ENCODE peak calls at places on chromosomes 4 and X, in seven cellular contexts. O is GM23338, R is lower lobe of right lung, C is upper lobe of right lung, U is left ventricle myocardium inferior, I is breast epithelium, E is A549. M is an unnamed sample.

GRCh38 chrX:97860206-97860605 is 976.5 kb downstream of the RPA4 start:
- DNase-seq in O (no peak), C (no peak), E (no peak), R (no peak), U (no peak), I (no peak), M (no peak)

GRCh38 chrX:12949927-12950656 is 24.8 kb upstream of the TMSB4X start:
- DNase-seq in I (peak; percentile 86), O (no peak), U (peak; percentile 71), E (no peak), C (peak; percentile 78), R (peak; percentile 82), M (peak; percentile 50)

GRCh38 chrX:122004127-122004526 is 956.7 kb downstream of the GLUD2 start:
- DNase-seq in U (no peak), R (no peak), O (no peak), I (no peak), C (no peak), E (no peak), M (no peak)

GRCh38 chr4:8724436-8725070 is 132.0 kb downstream of the CPZ start:
- DNase-seq in R (peak; percentile 30), E (no peak), U (no peak), O (no peak), C (peak; percentile 54), I (no peak), M (no peak)

GRCh38 chr4:173289351-173289725 is 44.8 kb downstream of the HMGB2 start:
- DNase-seq in U (no peak), C (no peak), O (no peak), E (no peak), R (no peak), I (no peak), M (no peak)

GRCh38 chrX:54930291-54931049 is 9.8 kb downstream of the TRO start:
- DNase-seq in O (no peak), R (no peak), U (no peak), I (no peak), E (no peak), C (no peak), M (no peak)

GRCh38 chr4:97994765-97995465 is 148.4 kb downstream of the STPG2 start:
- DNase-seq in C (no peak), I (no peak), R (no peak), E (no peak), U (no peak), O (no peak), M (no peak)

GRCh38 chr4:7760228-7760627 is 179.4 kb downstream of the AFAP1 start:
- DNase-seq in C (no peak), E (peak; percentile 12), O (no peak), I (no peak), U (no peak), R (peak; percentile 41), M (no peak)

GRCh38 chr4:80016506-80016905 is 56.5 kb downstream of the ANTXR2 start:
- DNase-seq in O (no peak), C (no peak), R (no peak), U (no peak), I (no peak), E (no peak), M (no peak)

GRCh38 chr4:2357821-2358745 is 60.4 kb downstream of the ZFYVE28 start:
- DNase-seq in C (peak; percentile 48), I (no peak), O (no peak), R (peak; percentile 28), E (no peak), U (no peak), M (no peak)

GRCh38 chr4:88791274-88791673 is 93.6 kb upstream of the NAP1L5 start:
- DNase-seq in R (no peak), I (no peak), C (no peak), E (peak; percentile 4), O (peak; percentile 36), U (no peak), M (no peak)

GRCh38 chr4:152258804-152259708 is 276.8 kb downstream of the FBXW7 start:
- DNase-seq in I (no peak), R (no peak), U (no peak), C (no peak), O (no peak), E (peak; percentile 16), M (no peak)

GRCh38 chrX:32448320-32448719 is 763.0 kb downstream of the DMD start:
- DNase-seq in R (no peak), E (no peak), O (peak; percentile 1), C (no peak), U (no peak), I (no peak), M (no peak)

GRCh38 chr4:38762560-38762959 is 20.2 kb downstream of the TLR10 start:
- DNase-seq in O (no peak), E (no peak), I (no peak), R (no peak), C (no peak), U (no peak), M (no peak)

GRCh38 chrX:130413415-130413814 is 11.6 kb downstream of the RBMX2 start:
- DNase-seq in O (no peak), U (no peak), R (no peak), E (no peak), I (no peak), C (no peak), M (no peak)

GRCh38 chr4:68465058-68465457 is 17.8 kb downstream of the TMPRSS11E start:
- DNase-seq in O (no peak), E (no peak), C (no peak), I (no peak), U (no peak), R (no peak), M (no peak)

GRCh38 chrX:11967986-11968385 is 170.3 kb upstream of the FRMPD4 start:
- DNase-seq in U (no peak), I (no peak), R (no peak), O (no peak), C (no peak), E (peak; percentile 73), M (no peak)

GRCh38 chr4:180455226-180455625 is 1788.0 kb upstream of the TENM3 start:
- DNase-seq in O (peak; percentile 74), I (no peak), E (no peak), R (no peak), U (no peak), C (no peak), M (no peak)

GRCh38 chrX:43940811-43941210 is 32.4 kb downstream of the NDP start:
- DNase-seq in O (peak; percentile 20), U (no peak), C (no peak), E (peak; percentile 3), R (no peak), I (no peak), M (no peak)

GRCh38 chr4:37594095-37594494 is 92.1 kb downstream of the RELL1 start:
- DNase-seq in E (no peak), O (no peak), U (no peak), R (no peak), C (no peak), I (no peak), M (no peak)
- TF ChIP-seq CTCF in E (no peak), O (no peak), U (no peak), R (no peak), C (no peak), I (no peak), M (no peak)

DNA sequence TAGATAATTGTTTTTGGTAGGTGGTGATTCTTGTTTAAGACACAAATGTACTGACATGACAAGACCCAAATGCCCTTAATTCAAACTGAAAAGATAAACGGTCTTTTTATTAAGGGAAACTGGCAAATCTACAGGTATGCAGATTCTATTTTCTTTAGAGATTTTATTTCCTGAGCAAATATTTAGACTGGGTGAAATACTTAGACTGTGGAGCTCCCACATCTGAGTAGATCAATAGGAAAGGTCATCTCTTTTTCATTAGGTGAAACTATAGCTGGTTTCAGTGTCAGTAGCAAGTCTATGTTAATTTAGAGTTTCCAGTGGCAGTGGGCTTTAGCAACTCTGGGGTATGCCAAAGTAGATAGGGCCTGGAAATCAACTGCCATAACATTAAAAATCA is 446.7 kb downstream of the FSTL5 start:
- DNase-seq in R (no peak), C (no peak), U (no peak), O (no peak), E (no peak), I (no peak), M (no peak)
- H3K27ac ChIP-seq in R (no peak overlapping the region), C (no peak overlapping the region), U (no peak overlapping the region), O (no peak overlapping the region), E (no peak overlapping the region), I (no peak overlapping the region), M (no peak overlapping the region)

GRCh38 chr4:53010320-53010719 is 148.2 kb downstream of the RASL11B start:
- DNase-seq in R (no peak), C (no peak), O (no peak), E (no peak), I (peak; percentile 31), U (peak; percentile 49), M (no peak)
- H3K4me1 ChIP-seq in R (peaks cover 17% of the 10 kb centered on the region), C (peaks cover 10% of the 10 kb centered on the region), O (no peaks in the 10 kb centered on the region), E (peaks cover 5% of the 10 kb centered on the region), I (no peaks in the 10 kb centered on the region), U (peaks cover 63% of the 10 kb centered on the region), M (peaks cover 56% of the 10 kb centered on the region)

GRCh38 chr4:13881880-13882279 is 254.4 kb upstream of the BOD1L1 start:
- DNase-seq in O (no peak), E (no peak), U (no peak), R (no peak), I (no peak), C (no peak), M (no peak)
- TF ChIP-seq CTCF in O (no peak), E (no peak), U (peak; percentile 41), R (no peak), I (no peak), C (no peak), M (peak; percentile 42)

GRCh38 chr4:10019521-10020051 is 1.7 kb downstream of the SLC2A9 start:
- DNase-seq in O (no peak), I (peak; percentile 51), C (no peak), R (no peak), U (peak; percentile 50), E (no peak), M (peak; percentile 28)
- H3K27ac ChIP-seq in O (no peak overlapping the region), I (peak overlapping the region; percentile 87), C (peak overlapping the region; percentile 86), R (peak overlapping the region; percentile 90), U (peak overlapping the region; percentile 98), E (peak overlapping the region; percentile 80), M (peak overlapping the region; percentile 90)

GRCh38 chr4:76606662-76607265 is 171.7 kb downstream of the SHROOM3 start:
- DNase-seq in E (no peak), U (no peak), O (no peak), R (no peak), C (no peak), I (no peak), M (no peak)
- H3K4me1 ChIP-seq in E (peaks cover 14% of the 10 kb centered on the region), U (peaks cover 55% of the 10 kb centered on the region), O (peaks cover 47% of the 10 kb centered on the region), R (peaks cover 27% of the 10 kb centered on the region), C (peaks cover 23% of the 10 kb centered on the region), I (peaks cover under 1% of the 10 kb centered on the region), M (peaks cover 21% of the 10 kb centered on the region)

GRCh38 chr4:102263024-102263787 is 82.1 kb downstream of the SLC39A8 start:
- DNase-seq in E (peak; percentile 66), I (no peak), C (no peak), O (peak; percentile 68), U (no peak), R (no peak), M (no peak)
- TF ChIP-seq CTCF in E (peak; percentile 65), I (peak; percentile 49), C (peak; percentile 43), O (peak; percentile 73), U (peak; percentile 50), R (peak; percentile 45), M (peak; percentile 45)

M was measured in heart right ventricle.